ENCODE peak calls at places on chromosomes 5 and 9, in ten cellular contexts. One of them, this sample, is unnamed.

GRCh38 chr5:132280371-132281240 is 13.6 kb upstream of the SLC22A4 start:
- DNase-seq in Panc1: no peak
- DNase-seq in lower lobe of right lung: no peak
- DNase-seq in GM23248: no peak
- DNase-seq in HCT116: no peak
- DNase-seq in hepatocyte: no peak
- DNase-seq in stomach: no peak
- DNase-seq in foreskin keratinocyte: no peak
- DNase-seq in fibroblast of lung: no peak
- DNase-seq in tibial nerve: no peak
- DNase-seq in this sample: no peak

GRCh38 chr5:175654807-175655206 is 3.1 kb upstream of the HRH2 start:
- DNase-seq in Panc1: no peak
- DNase-seq in lower lobe of right lung: no peak
- DNase-seq in GM23248: no peak
- DNase-seq in HCT116: no peak
- DNase-seq in hepatocyte: no peak
- DNase-seq in stomach: no peak
- DNase-seq in foreskin keratinocyte: no peak
- DNase-seq in fibroblast of lung: no peak
- DNase-seq in tibial nerve: no peak
- DNase-seq in this sample: no peak

GRCh38 chr5:169122951-169123350 is 178.0 kb downstream of the SLIT3 start:
- DNase-seq in Panc1: no peak
- DNase-seq in lower lobe of right lung: no peak
- DNase-seq in GM23248: no peak
- DNase-seq in HCT116: no peak
- DNase-seq in hepatocyte: no peak
- DNase-seq in stomach: no peak
- DNase-seq in foreskin keratinocyte: peak; percentile 9
- DNase-seq in fibroblast of lung: no peak
- DNase-seq in tibial nerve: no peak
- DNase-seq in this sample: no peak

GRCh38 chr9:120443489-120443888 is 136.5 kb downstream of the CDK5RAP2 start:
- DNase-seq in Panc1: no peak
- DNase-seq in lower lobe of right lung: no peak
- DNase-seq in GM23248: peak; percentile 45
- DNase-seq in HCT116: no peak
- DNase-seq in hepatocyte: no peak
- DNase-seq in stomach: no peak
- DNase-seq in foreskin keratinocyte: no peak
- DNase-seq in fibroblast of lung: peak; percentile 91
- DNase-seq in tibial nerve: no peak
- DNase-seq in this sample: no peak

GRCh38 chr5:1004598-1005361 is 3.8 kb upstream of the NKD2 start:
- DNase-seq in Panc1: no peak
- DNase-seq in lower lobe of right lung: peak; percentile 82
- DNase-seq in GM23248: peak; percentile 72
- DNase-seq in HCT116: no peak
- DNase-seq in hepatocyte: peak; percentile 87
- DNase-seq in stomach: peak; percentile 66
- DNase-seq in foreskin keratinocyte: no peak
- DNase-seq in fibroblast of lung: peak; percentile 17
- DNase-seq in tibial nerve: peak; percentile 54
- DNase-seq in this sample: no peak

GRCh38 chr5:93433422-93433821 is 147.6 kb downstream of the NR2F1-AS1 start:
- DNase-seq in Panc1: peak; percentile 70
- DNase-seq in lower lobe of right lung: no peak
- DNase-seq in GM23248: peak; percentile 84
- DNase-seq in HCT116: no peak
- DNase-seq in hepatocyte: no peak
- DNase-seq in stomach: no peak
- DNase-seq in foreskin keratinocyte: peak; percentile 79
- DNase-seq in fibroblast of lung: peak; percentile 75
- DNase-seq in tibial nerve: no peak
- DNase-seq in this sample: no peak

GRCh38 chr9:73347720-73348119 is 196.1 kb downstream of the ANXA1 start:
- DNase-seq in Panc1: no peak
- DNase-seq in lower lobe of right lung: no peak
- DNase-seq in GM23248: no peak
- DNase-seq in HCT116: no peak
- DNase-seq in hepatocyte: no peak
- DNase-seq in stomach: no peak
- DNase-seq in foreskin keratinocyte: no peak
- DNase-seq in fibroblast of lung: peak; percentile 60
- DNase-seq in tibial nerve: no peak
- DNase-seq in this sample: no peak

GRCh38 chr9:115104908-115105307 is 13.0 kb downstream of the TNC start:
- DNase-seq in Panc1: no peak
- DNase-seq in lower lobe of right lung: no peak
- DNase-seq in GM23248: peak; percentile 71
- DNase-seq in HCT116: no peak
- DNase-seq in hepatocyte: no peak
- DNase-seq in stomach: no peak
- DNase-seq in foreskin keratinocyte: no peak
- DNase-seq in fibroblast of lung: peak; percentile 92
- DNase-seq in tibial nerve: no peak
- DNase-seq in this sample: no peak

GRCh38 chr5:9903806-9904205 is 273.7 kb upstream of the TAS2R1 start:
- DNase-seq in Panc1: no peak
- DNase-seq in lower lobe of right lung: no peak
- DNase-seq in GM23248: peak; percentile 37
- DNase-seq in HCT116: no peak
- DNase-seq in hepatocyte: no peak
- DNase-seq in stomach: no peak
- DNase-seq in foreskin keratinocyte: no peak
- DNase-seq in fibroblast of lung: peak; percentile 71
- DNase-seq in tibial nerve: no peak
- DNase-seq in this sample: no peak

GRCh38 chr9:34545497-34545896 is 22.7 kb upstream of the ENHO start:
- DNase-seq in Panc1: no peak
- DNase-seq in lower lobe of right lung: no peak
- DNase-seq in GM23248: no peak
- DNase-seq in HCT116: no peak
- DNase-seq in hepatocyte: no peak
- DNase-seq in stomach: no peak
- DNase-seq in foreskin keratinocyte: no peak
- DNase-seq in fibroblast of lung: no peak
- DNase-seq in tibial nerve: no peak
- DNase-seq in this sample: no peak

GRCh38 chr5:136023935-136024645 is 4.7 kb upstream of the TGFBI start:
- DNase-seq in Panc1: no peak
- DNase-seq in lower lobe of right lung: no peak
- DNase-seq in GM23248: peak; percentile 97
- DNase-seq in HCT116: no peak
- DNase-seq in hepatocyte: no peak
- DNase-seq in stomach: no peak
- DNase-seq in foreskin keratinocyte: no peak
- DNase-seq in fibroblast of lung: peak; percentile 97
- DNase-seq in tibial nerve: no peak
- DNase-seq in this sample: no peak

GRCh38 chr5:150217874-150218692 is 28.2 kb downstream of the SLC6A7 start:
- DNase-seq in Panc1: peak; percentile 60
- DNase-seq in lower lobe of right lung: peak; percentile 77
- DNase-seq in GM23248: peak; percentile 84
- DNase-seq in HCT116: peak; percentile 64
- DNase-seq in hepatocyte: peak; percentile 89
- DNase-seq in stomach: peak; percentile 86
- DNase-seq in foreskin keratinocyte: peak; percentile 18
- DNase-seq in fibroblast of lung: peak; percentile 64
- DNase-seq in tibial nerve: peak; percentile 79
- DNase-seq in this sample: peak; percentile 93

GRCh38 chr5:109939109-109939682 is 249.5 kb downstream of the MAN2A1 start:
- DNase-seq in Panc1: no peak
- DNase-seq in lower lobe of right lung: no peak
- DNase-seq in GM23248: peak; percentile 76
- DNase-seq in HCT116: no peak
- DNase-seq in hepatocyte: no peak
- DNase-seq in stomach: no peak
- DNase-seq in foreskin keratinocyte: no peak
- DNase-seq in fibroblast of lung: peak; percentile 70
- DNase-seq in tibial nerve: no peak
- DNase-seq in this sample: no peak

DNA sequence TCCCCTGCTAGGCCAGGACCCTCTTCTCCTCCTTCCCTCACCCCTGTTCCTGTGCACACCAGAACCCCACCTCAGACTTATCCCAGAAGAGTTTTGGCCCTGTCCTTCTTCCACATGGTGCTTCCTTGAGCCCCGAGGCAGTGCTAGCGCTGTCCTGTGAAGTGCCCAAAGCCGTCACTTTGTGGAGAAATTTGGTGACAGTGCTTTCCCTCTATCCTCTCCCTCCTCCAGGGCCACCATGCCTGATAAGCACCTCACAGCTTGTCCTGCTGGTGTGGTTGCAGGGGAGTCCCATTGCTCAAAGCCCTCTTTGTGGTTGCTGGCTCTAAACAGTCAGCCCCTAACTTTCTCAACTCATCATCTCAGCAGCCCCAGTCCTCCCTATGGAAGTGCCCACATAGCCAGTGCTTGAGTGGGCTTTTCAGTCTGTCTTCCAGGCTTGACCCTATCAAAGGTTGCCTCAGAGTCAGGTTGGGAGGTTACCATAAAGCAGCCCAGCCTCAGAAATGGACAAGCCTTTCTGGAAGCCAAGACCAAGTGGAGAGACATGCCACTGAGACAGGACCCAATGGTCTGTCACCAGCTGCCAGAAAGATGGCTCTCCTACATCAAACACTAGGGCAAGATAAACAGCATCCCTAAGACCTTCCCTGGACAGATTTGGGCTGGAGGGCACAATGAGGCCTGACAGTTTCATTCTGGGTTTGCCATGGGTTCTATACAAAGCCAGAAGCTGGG is 18.0 kb downstream of the IGIP start:
- DNase-seq in Panc1: no peak
- DNase-seq in lower lobe of right lung: no peak
- DNase-seq in GM23248: no peak
- DNase-seq in HCT116: no peak
- DNase-seq in hepatocyte: no peak
- DNase-seq in stomach: no peak
- DNase-seq in foreskin keratinocyte: no peak
- DNase-seq in fibroblast of lung: no peak
- DNase-seq in tibial nerve: no peak
- DNase-seq in this sample: no peak
- H3K27me3 ChIP-seq in Panc1: no peaks in the 10 kb centered on the region
- H3K27me3 ChIP-seq in lower lobe of right lung: no peaks in the 10 kb centered on the region
- H3K27me3 ChIP-seq in GM23248: no peaks in the 10 kb centered on the region
- H3K27me3 ChIP-seq in HCT116: no peaks in the 10 kb centered on the region
- H3K27me3 ChIP-seq in hepatocyte: peaks cover 32% of the 10 kb centered on the region
- H3K27me3 ChIP-seq in stomach: no peaks in the 10 kb centered on the region
- H3K27me3 ChIP-seq in foreskin keratinocyte: peaks cover 18% of the 10 kb centered on the region
- H3K27me3 ChIP-seq in fibroblast of lung: no peaks in the 10 kb centered on the region
- H3K27me3 ChIP-seq in tibial nerve: no peaks in the 10 kb centered on the region
- H3K27me3 ChIP-seq in this sample: no peaks in the 10 kb centered on the region

GRCh38 chr9:75891277-75892167 is 1.0 kb downstream of the PCSK5 start:
- DNase-seq in Panc1: no peak
- DNase-seq in lower lobe of right lung: peak; percentile 54
- DNase-seq in GM23248: peak; percentile 51
- DNase-seq in HCT116: peak; percentile 12
- DNase-seq in hepatocyte: peak; percentile 67
- DNase-seq in stomach: no peak
- DNase-seq in foreskin keratinocyte: peak; percentile 27
- DNase-seq in fibroblast of lung: peak; percentile 36
- DNase-seq in tibial nerve: peak; percentile 33
- DNase-seq in this sample: no peak
- H3K27me3 ChIP-seq in Panc1: peaks cover 9% of the 10 kb centered on the region
- H3K27me3 ChIP-seq in lower lobe of right lung: no peaks in the 10 kb centered on the region
- H3K27me3 ChIP-seq in GM23248: peaks cover 7% of the 10 kb centered on the region
- H3K27me3 ChIP-seq in HCT116: no peaks in the 10 kb centered on the region
- H3K27me3 ChIP-seq in hepatocyte: no peaks in the 10 kb centered on the region
- H3K27me3 ChIP-seq in stomach: no peaks in the 10 kb centered on the region
- H3K27me3 ChIP-seq in foreskin keratinocyte: peaks cover 12% of the 10 kb centered on the region
- H3K27me3 ChIP-seq in fibroblast of lung: peaks cover 7% of the 10 kb centered on the region
- H3K27me3 ChIP-seq in tibial nerve: no peaks in the 10 kb centered on the region
- H3K27me3 ChIP-seq in this sample: no peaks in the 10 kb centered on the region

GRCh38 chr5:4511996-4512656 is 628.0 kb upstream of the ADAMTS16 start:
- DNase-seq in Panc1: no peak
- DNase-seq in lower lobe of right lung: peak; percentile 76
- DNase-seq in GM23248: peak; percentile 58
- DNase-seq in HCT116: no peak
- DNase-seq in hepatocyte: peak; percentile 69
- DNase-seq in stomach: no peak
- DNase-seq in foreskin keratinocyte: no peak
- DNase-seq in fibroblast of lung: peak; percentile 33
- DNase-seq in tibial nerve: no peak
- DNase-seq in this sample: no peak

GRCh38 chr5:4513381-4513780 is 626.7 kb upstream of the ADAMTS16 start:
- DNase-seq in Panc1: no peak
- DNase-seq in lower lobe of right lung: no peak
- DNase-seq in GM23248: no peak
- DNase-seq in HCT116: no peak
- DNase-seq in hepatocyte: no peak
- DNase-seq in stomach: no peak
- DNase-seq in foreskin keratinocyte: no peak
- DNase-seq in fibroblast of lung: no peak
- DNase-seq in tibial nerve: no peak
- DNase-seq in this sample: no peak

GRCh38 chr5:4518924-4519660 is 621.0 kb upstream of the ADAMTS16 start:
- DNase-seq in Panc1: no peak
- DNase-seq in lower lobe of right lung: no peak
- DNase-seq in GM23248: no peak
- DNase-seq in HCT116: no peak
- DNase-seq in hepatocyte: no peak
- DNase-seq in stomach: no peak
- DNase-seq in foreskin keratinocyte: no peak
- DNase-seq in fibroblast of lung: no peak
- DNase-seq in tibial nerve: no peak
- DNase-seq in this sample: no peak

DNA sequence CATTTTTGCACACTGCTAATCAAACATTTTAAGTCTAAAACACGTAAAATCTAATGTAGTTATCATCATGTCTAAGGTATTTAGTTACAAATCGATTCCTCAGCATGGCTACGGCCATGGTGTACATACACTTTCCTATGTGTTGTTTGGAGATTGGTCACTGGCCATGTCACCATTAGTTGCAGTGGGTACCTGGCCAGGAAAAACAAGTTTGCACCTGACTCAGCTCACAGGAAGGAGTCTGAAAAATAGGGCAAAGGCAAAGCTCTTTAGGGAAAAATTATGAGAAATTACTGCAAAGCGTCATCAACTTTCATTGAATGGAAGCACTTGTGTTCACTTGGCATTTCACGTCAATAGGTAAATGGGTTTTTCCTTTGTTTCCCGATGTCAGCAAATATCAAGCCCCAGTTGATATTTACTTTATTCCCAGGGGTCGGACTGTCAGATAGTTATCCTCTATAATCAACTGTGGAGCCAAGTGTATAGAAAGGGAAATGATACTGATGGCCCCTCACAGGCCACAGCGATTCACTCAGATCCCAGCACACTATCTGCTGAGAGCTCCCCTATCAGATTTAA is 626.0 kb upstream of the ADAMTS16 start:
- DNase-seq in Panc1: no peak
- DNase-seq in lower lobe of right lung: no peak
- DNase-seq in GM23248: no peak
- DNase-seq in HCT116: no peak
- DNase-seq in hepatocyte: no peak
- DNase-seq in stomach: no peak
- DNase-seq in foreskin keratinocyte: no peak
- DNase-seq in fibroblast of lung: no peak
- DNase-seq in tibial nerve: no peak
- DNase-seq in this sample: no peak
- H3K27me3 ChIP-seq in Panc1: peaks cover 4% of the 10 kb centered on the region
- H3K27me3 ChIP-seq in lower lobe of right lung: no peaks in the 10 kb centered on the region
- H3K27me3 ChIP-seq in GM23248: peaks cover 7% of the 10 kb centered on the region
- H3K27me3 ChIP-seq in HCT116: no peaks in the 10 kb centered on the region
- H3K27me3 ChIP-seq in hepatocyte: peaks cover 6% of the 10 kb centered on the region
- H3K27me3 ChIP-seq in stomach: no peaks in the 10 kb centered on the region
- H3K27me3 ChIP-seq in foreskin keratinocyte: peaks cover 15% of the 10 kb centered on the region
- H3K27me3 ChIP-seq in fibroblast of lung: no peaks in the 10 kb centered on the region
- H3K27me3 ChIP-seq in tibial nerve: no peaks in the 10 kb centered on the region
- H3K27me3 ChIP-seq in this sample: no peaks in the 10 kb centered on the region

GRCh38 chr9:132182609-132183073 is 20.8 kb downstream of the NTNG2 start:
- DNase-seq in Panc1: no peak
- DNase-seq in lower lobe of right lung: no peak
- DNase-seq in GM23248: peak; percentile 17
- DNase-seq in HCT116: no peak
- DNase-seq in hepatocyte: no peak
- DNase-seq in stomach: no peak
- DNase-seq in foreskin keratinocyte: no peak
- DNase-seq in fibroblast of lung: no peak
- DNase-seq in tibial nerve: no peak
- DNase-seq in this sample: no peak
- H3K27me3 ChIP-seq in Panc1: no peaks in the 10 kb centered on the region
- H3K27me3 ChIP-seq in lower lobe of right lung: peaks cover 16% of the 10 kb centered on the region
- H3K27me3 ChIP-seq in GM23248: peaks cover 22% of the 10 kb centered on the region
- H3K27me3 ChIP-seq in HCT116: peaks cover 4% of the 10 kb centered on the region
- H3K27me3 ChIP-seq in hepatocyte: peaks cover 34% of the 10 kb centered on the region
- H3K27me3 ChIP-seq in stomach: no peaks in the 10 kb centered on the region
- H3K27me3 ChIP-seq in foreskin keratinocyte: peaks cover 80% of the 10 kb centered on the region
- H3K27me3 ChIP-seq in fibroblast of lung: peaks cover 28% of the 10 kb centered on the region
- H3K27me3 ChIP-seq in tibial nerve: peaks cover 56% of the 10 kb centered on the region
- H3K27me3 ChIP-seq in this sample: no peaks in the 10 kb centered on the region

This sample was measured in Karpas-422.